ENCODE peak calls at places on chromosomes 16 and 17, in seven cellular contexts. S is H1, D is GM12878, J is endothelial cell of umbilical vein, W is A549, L is HCT116, F is HepG2. Z is an unnamed sample.

GRCh38 chr17:60390881-60391418 is 983 bp downstream of the USP32 start:
- DNase-seq in W (peak), S (no peak), J (peak), L (no peak), D (no peak), F (peak), Z (peak)

GRCh38 chr16:10069374-10069773 is 112.9 kb downstream of the GRIN2A start:
- DNase-seq in J (no peak), D (no peak), W (no peak), S (no peak), F (no peak), L (no peak), Z (no peak)

GRCh38 chr16:85553436-85554113 is 59.5 kb upstream of the GSE1 start:
- DNase-seq in F (peak), W (peak), L (peak), S (peak), J (peak), D (no peak), Z (peak)

GRCh38 chr17:28612936-28613872 is 781 bp downstream of the RSKR start:
- DNase-seq in F (peak), L (no peak), W (peak), S (peak), J (peak), D (no peak), Z (peak)

GRCh38 chr16:88476817-88477397 is 23.8 kb downstream of the ZFPM1 start:
- DNase-seq in F (no peak), J (no peak), W (no peak), S (no peak), L (no peak), D (no peak), Z (no peak)

GRCh38 chr16:47858333-47859067 is 297.3 kb downstream of the ABCC12 start:
- DNase-seq in W (no peak), S (no peak), J (no peak), D (no peak), F (no peak), L (no peak), Z (no peak)

GRCh38 chr17:17070931-17071330 is 28.7 kb downstream of the MPRIP start:
- DNase-seq in D (no peak), W (no peak), J (no peak), S (no peak), F (no peak), L (no peak), Z (no peak)

GRCh38 chr16:10993649-10994048 is 49.3 kb downstream of the CLEC16A start:
- DNase-seq in D (no peak), L (no peak), S (no peak), W (no peak), F (no peak), J (no peak), Z (no peak)

GRCh38 chr16:63530208-63530607 is 1494.0 kb upstream of the CDH8 start:
- DNase-seq in F (no peak), L (no peak), J (no peak), D (no peak), W (no peak), S (no peak), Z (no peak)

GRCh38 chr16:85234310-85235235 is 122.3 kb upstream of the CIBAR2 start:
- DNase-seq in J (peak), D (no peak), F (peak), S (peak), L (no peak), W (peak), Z (no peak)

GRCh38 chr17:33169580-33170285 is 123.4 kb downstream of the ASIC2 start:
- DNase-seq in W (no peak), D (no peak), L (no peak), F (no peak), J (no peak), S (no peak), Z (no peak)

GRCh38 chr16:68257906-68258800 is 6.2 kb upstream of the SLC7A6 start:
- DNase-seq in W (no peak), S (no peak), L (no peak), D (no peak), J (peak), F (peak), Z (peak)

GRCh38 chr16:86925067-86925791 is 346.9 kb downstream of the FOXL1 start:
- DNase-seq in D (no peak), L (no peak), J (peak), F (no peak), S (no peak), W (no peak), Z (no peak)
- TF ChIP-seq POLR2A in D (no peak), L (no peak), J (no peak), F (no peak), S (no peak), W (no peak), Z (no peak)

DNA sequence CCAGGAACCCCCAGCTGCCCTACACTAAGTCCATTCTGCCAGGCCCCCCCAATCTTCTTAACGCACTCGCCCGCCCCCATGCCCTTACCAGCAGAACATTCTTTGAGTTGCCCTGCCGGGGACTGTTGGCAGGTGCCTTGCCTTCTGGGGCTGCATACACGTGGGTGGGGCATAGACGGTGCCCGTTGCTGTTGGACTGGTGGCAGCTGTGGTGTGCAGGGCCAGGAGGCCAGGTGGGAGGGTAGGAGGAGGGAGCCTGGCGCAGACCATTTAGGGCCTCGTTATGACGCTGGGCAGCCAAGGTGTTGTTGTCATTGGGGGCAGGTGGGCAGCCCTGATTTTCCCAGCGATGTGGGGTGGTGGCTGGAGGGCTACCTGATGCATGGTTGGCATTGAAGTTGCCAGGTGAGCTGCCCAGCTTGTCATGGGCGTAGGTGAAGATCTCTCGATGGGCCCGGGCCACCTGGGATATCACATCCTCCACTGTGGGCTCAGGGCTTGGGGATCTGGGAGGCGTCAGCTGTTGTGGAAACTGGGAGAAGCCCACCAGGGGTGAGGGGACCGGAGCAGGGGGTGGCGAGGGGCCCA is 4.9 kb downstream of the NR1D1 start:
- DNase-seq in W (no peak), D (no peak), J (no peak), L (no peak), S (no peak), F (no peak), Z (no peak)
- TF ChIP-seq MAX in W (no peak), D (no peak), J (no peak), L (no peak), S (no peak), F (no peak), Z (no peak)

GRCh38 chr17:45756266-45756989 is 27.7 kb upstream of the CRHR1 start:
- DNase-seq in D (no peak), F (no peak), L (no peak), J (no peak), S (no peak), W (no peak), Z (no peak)
- TF ChIP-seq CTCF in D (no peak), F (peak), L (no peak), J (no peak), S (no peak), W (no peak), Z (no peak)

GRCh38 chr16:75486014-75486404 is 9.2 kb downstream of the CHST6 start:
- DNase-seq in D (no peak), L (no peak), F (no peak), S (no peak), J (no peak), W (no peak), Z (no peak)
- TF ChIP-seq POLR2A in D (peak), L (no peak), F (no peak), S (no peak), J (no peak), W (no peak), Z (no peak)

GRCh38 chr16:72976047-72976746 is 71.7 kb downstream of the ZFHX3 start:
- DNase-seq in L (no peak), D (no peak), F (peak), J (no peak), S (no peak), W (no peak), Z (no peak)

GRCh38 chr16:72976747-72977064 is 71.2 kb downstream of the ZFHX3 start:
- DNase-seq in S (no peak), W (no peak), D (no peak), L (no peak), F (no peak), J (no peak), Z (no peak)

GRCh38 chr16:72972878-72973571 is 74.9 kb downstream of the ZFHX3 start:
- DNase-seq in F (no peak), D (no peak), J (no peak), W (no peak), S (no peak), L (no peak), Z (no peak)

GRCh38 chr16:72977127-72977526 is 70.8 kb downstream of the ZFHX3 start:
- DNase-seq in L (no peak), F (no peak), S (no peak), D (no peak), W (no peak), J (no peak), Z (no peak)

GRCh38 chr16:72974142-72974769 is 73.7 kb downstream of the ZFHX3 start:
- DNase-seq in L (no peak), W (no peak), J (peak), D (no peak), F (no peak), S (no peak), Z (no peak)
- TF ChIP-seq MAX in L (no peak), W (no peak), J (no peak), D (no peak), F (no peak), S (no peak), Z (no peak)

GRCh38 chr16:76650579-76650978 is 373.4 kb downstream of the CNTNAP4 start:
- DNase-seq in F (peak), D (no peak), S (no peak), J (no peak), L (no peak), W (peak), Z (no peak)

GRCh38 chr16:76656951-76657498 is 379.8 kb downstream of the CNTNAP4 start:
- DNase-seq in S (no peak), L (no peak), F (no peak), J (no peak), W (no peak), D (no peak), Z (no peak)

GRCh38 chr16:76654421-76654820 is 377.2 kb downstream of the CNTNAP4 start:
- DNase-seq in S (no peak), J (no peak), L (no peak), D (no peak), W (no peak), F (no peak), Z (no peak)

DNA sequence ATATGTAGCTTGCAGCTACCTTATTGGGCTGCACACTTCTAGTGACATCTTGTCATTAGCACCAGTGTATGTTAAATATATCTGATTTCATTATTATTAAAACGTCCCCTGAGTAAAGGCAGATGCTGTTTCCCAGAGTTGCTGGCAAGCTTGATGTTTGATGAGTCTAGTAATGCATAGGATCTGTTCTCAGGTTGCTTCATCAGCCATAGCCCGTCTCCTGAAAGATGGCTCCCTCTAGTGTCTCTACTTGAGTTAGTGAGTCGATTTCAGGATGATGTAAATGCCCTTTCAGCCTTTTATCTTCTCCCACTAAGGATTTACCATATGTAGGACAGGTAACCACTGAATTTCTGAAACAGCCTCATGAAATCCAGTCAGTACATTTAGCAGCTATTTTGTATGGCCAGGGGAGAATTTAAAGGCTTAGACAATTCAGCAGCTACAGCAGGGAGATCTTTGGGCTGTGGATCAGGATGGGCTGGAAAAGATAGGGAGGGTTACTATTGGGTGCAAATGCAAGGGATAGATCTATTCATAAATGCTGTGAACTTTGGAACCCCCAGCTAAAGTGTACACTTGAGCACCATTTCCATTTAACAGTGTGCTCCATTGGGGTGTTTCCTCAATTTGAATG is 376.3 kb downstream of the CNTNAP4 start:
- DNase-seq in L (no peak), W (peak), F (peak), D (peak), J (peak), S (no peak), Z (peak)
- TF ChIP-seq CTCF in L (no peak), W (peak), F (peak), D (peak), J (no peak), S (peak), Z (peak)

GRCh38 chr17:40443988-40444899 is 994 bp downstream of the IGFBP4 start:
- DNase-seq in F (no peak), L (no peak), J (peak), D (no peak), S (peak), W (no peak), Z (peak)
- TF ChIP-seq POLR2A in F (no peak), L (no peak), J (no peak), D (no peak), S (no peak), W (peak), Z (no peak)

GRCh38 chr16:49698931-49699715 is 156.8 kb downstream of the ZNF423 start:
- DNase-seq in W (no peak), S (no peak), D (no peak), L (no peak), J (no peak), F (no peak), Z (no peak)
- TF ChIP-seq MAX in W (no peak), S (no peak), D (no peak), L (no peak), J (no peak), F (no peak), Z (no peak)

Z was measured in NB4.